ENCODE peak calls at places on chromosome 1, in eight cellular contexts. G is omental fat pad, S is astrocyte of the spinal cord, Y is nephron progenitor cell, A is osteocyte, L is mesothelial cell of epicardium, E is brain microvascular endothelial cell, I is tibial artery. C is an unnamed sample.

GRCh38 chr1:17329610-17330009 is 21.6 kb downstream of the PADI4 start:
- DNase-seq in G (no peak), S (no peak), Y (no peak), A (no peak), L (no peak), E (no peak), I (no peak), C (no peak)

GRCh38 chr1:29860681-29861080 is 624.4 kb downstream of the PTPRU start:
- DNase-seq in G (no peak), S (no peak), Y (no peak), A (peak; percentile 68), L (peak; percentile 5), E (no peak), I (no peak), C (no peak)

GRCh38 chr1:46160212-46160611 is 14.7 kb upstream of the TSPAN1 start:
- DNase-seq in G (no peak), S (no peak), Y (no peak), A (no peak), L (no peak), E (no peak), I (no peak), C (no peak)

GRCh38 chr1:92030701-92031107 is 919 bp downstream of the EPHX4 start:
- DNase-seq in G (no peak), S (peak; percentile 36), Y (no peak), A (no peak), L (no peak), E (no peak), I (no peak), C (no peak)

GRCh38 chr1:32353886-32354570 is 8.3 kb downstream of the FAM229A start:
- DNase-seq in G (no peak), S (no peak), Y (no peak), A (no peak), L (no peak), E (peak; percentile 53), I (no peak), C (no peak)

GRCh38 chr1:50308883-50309282 is 114.4 kb downstream of the DMRTA2 start:
- DNase-seq in G (no peak), S (peak; percentile 40), Y (peak; percentile 71), A (no peak), L (no peak), E (peak; percentile 24), I (no peak), C (no peak)

GRCh38 chr1:98662354-98662665 is 789 bp downstream of the SNX7 start:
- DNase-seq in G (no peak), S (no peak), Y (no peak), A (no peak), L (no peak), E (peak; percentile 10), I (no peak), C (no peak)

GRCh38 chr1:44803312-44804095 is 3.3 kb downstream of the PLK3 start:
- DNase-seq in G (no peak), S (no peak), Y (no peak), A (no peak), L (no peak), E (no peak), I (peak; percentile 62), C (no peak)

GRCh38 chr1:62045579-62045978 is 149.1 kb upstream of the L1TD1 start:
- DNase-seq in G (no peak), S (peak; percentile 87), Y (no peak), A (no peak), L (no peak), E (no peak), I (no peak), C (no peak)

GRCh38 chr1:55965981-55966461 is 613.3 kb downstream of the PLPP3 start:
- DNase-seq in G (no peak), S (peak; percentile 78), Y (no peak), A (no peak), L (no peak), E (no peak), I (no peak), C (no peak)

GRCh38 chr1:228015276-228016180 is 8.7 kb downstream of the WNT3A start:
- DNase-seq in G (no peak), S (no peak), Y (no peak), A (peak; percentile 76), L (no peak), E (peak; percentile 34), I (peak; percentile 33), C (no peak)

GRCh38 chr1:167077128-167077867 is 12.9 kb downstream of the GPA33 start:
- DNase-seq in G (no peak), S (no peak), Y (no peak), A (no peak), L (no peak), E (no peak), I (no peak), C (no peak)

GRCh38 chr1:162548170-162548569 is 13.4 kb upstream of the UAP1 start:
- DNase-seq in G (no peak), S (peak; percentile 44), Y (no peak), A (no peak), L (no peak), E (no peak), I (peak; percentile 80), C (no peak)

GRCh38 chr1:24186711-24186992 is 437 bp downstream of the IFNLR1 start:
- DNase-seq in G (no peak), S (no peak), Y (no peak), A (no peak), L (no peak), E (no peak), I (no peak), C (no peak)

GRCh38 chr1:41762251-41762650 is 156.5 kb downstream of the HIVEP3 start:
- DNase-seq in G (no peak), S (no peak), Y (no peak), A (no peak), L (no peak), E (no peak), I (no peak), C (no peak)

GRCh38 chr1:204576422-204576821 is 60.2 kb downstream of the MDM4 start:
- DNase-seq in G (no peak), S (no peak), Y (no peak), A (no peak), L (no peak), E (no peak), I (peak; percentile 27), C (no peak)

GRCh38 chr1:241114699-241115233 is 242.2 kb downstream of the RGS7 start:
- DNase-seq in G (no peak), S (no peak), Y (no peak), A (no peak), L (no peak), E (no peak), I (no peak), C (no peak)

GRCh38 chr1:43818691-43819090 is 111.4 kb downstream of the ST3GAL3 start:
- DNase-seq in G (no peak), S (no peak), Y (no peak), A (no peak), L (no peak), E (no peak), I (no peak), C (no peak)

GRCh38 chr1:241808265-241808664 is 39.7 kb upstream of the EXO1 start:
- DNase-seq in G (no peak), S (no peak), Y (no peak), A (no peak), L (no peak), E (no peak), I (no peak), C (no peak)

GRCh38 chr1:78607334-78607927 is 12.8 kb upstream of the IFI44L start:
- DNase-seq in G (no peak), S (peak; percentile 61), Y (no peak), A (no peak), L (no peak), E (no peak), I (no peak), C (no peak)

GRCh38 chr1:207981976-207982375 is 71.1 kb upstream of the CD34 start:
- DNase-seq in G (no peak), S (no peak), Y (peak; percentile 41), A (peak; percentile 44), L (no peak), E (no peak), I (no peak), C (peak; percentile 34)

GRCh38 chr1:202665417-202665816 is 44.8 kb downstream of the SYT2 start:
- DNase-seq in G (no peak), S (no peak), Y (no peak), A (no peak), L (no peak), E (no peak), I (no peak), C (no peak)

GRCh38 chr1:160167580-160167979 is 16.2 kb downstream of the ATP1A4 start:
- DNase-seq in G (no peak), S (no peak), Y (no peak), A (no peak), L (no peak), E (no peak), I (no peak), C (no peak)
- TF ChIP-seq CTCF in G (no peak), S (no peak), Y (no peak), A (no peak), L (no peak), E (peak; percentile 13), I (no peak), C (peak; percentile 49)

GRCh38 chr1:6262570-6263420 is 1.9 kb upstream of the GPR153 start:
- DNase-seq in G (no peak), S (no peak), Y (peak; percentile 45), A (no peak), L (no peak), E (no peak), I (no peak), C (no peak)
- TF ChIP-seq CTCF in G (no peak), S (no peak), Y (no peak), A (no peak), L (no peak), E (no peak), I (no peak), C (no peak)

DNA sequence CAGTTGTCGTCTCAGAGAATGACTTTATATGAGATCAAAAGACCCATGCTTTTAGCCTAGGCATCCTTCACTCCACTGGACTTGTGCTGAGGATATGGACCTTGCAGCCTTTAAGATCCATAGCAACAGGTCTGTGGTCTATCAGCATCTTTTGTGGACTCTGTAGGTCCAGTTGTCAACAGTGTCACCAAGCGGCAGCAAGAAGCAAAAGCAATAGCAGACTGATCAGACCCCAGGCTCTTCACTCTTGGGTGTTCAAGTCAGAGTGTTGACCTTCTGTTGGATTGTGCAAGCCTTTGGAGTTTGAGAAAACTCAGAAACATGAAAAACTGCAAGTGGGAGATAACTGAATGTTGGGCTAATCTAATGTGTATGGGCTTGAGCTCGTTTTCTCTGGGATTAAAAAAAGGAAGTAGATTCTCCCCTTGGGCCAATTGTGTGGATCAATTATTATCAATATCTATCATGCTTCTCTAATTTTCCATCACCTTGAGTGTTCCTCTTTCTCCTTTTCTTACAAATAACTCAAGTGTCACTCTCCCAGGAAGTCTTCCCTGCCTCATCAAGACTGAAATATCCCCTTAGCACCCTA is 144.2 kb downstream of the LYPLAL1 start:
- DNase-seq in G (no peak), S (peak; percentile 21), Y (peak; percentile 6), A (no peak), L (no peak), E (no peak), I (no peak), C (no peak)
- TF ChIP-seq CTCF in G (no peak), S (peak; percentile 32), Y (peak; percentile 34), A (peak; percentile 35), L (no peak), E (peak; percentile 51), I (no peak), C (peak; percentile 52)

DNA sequence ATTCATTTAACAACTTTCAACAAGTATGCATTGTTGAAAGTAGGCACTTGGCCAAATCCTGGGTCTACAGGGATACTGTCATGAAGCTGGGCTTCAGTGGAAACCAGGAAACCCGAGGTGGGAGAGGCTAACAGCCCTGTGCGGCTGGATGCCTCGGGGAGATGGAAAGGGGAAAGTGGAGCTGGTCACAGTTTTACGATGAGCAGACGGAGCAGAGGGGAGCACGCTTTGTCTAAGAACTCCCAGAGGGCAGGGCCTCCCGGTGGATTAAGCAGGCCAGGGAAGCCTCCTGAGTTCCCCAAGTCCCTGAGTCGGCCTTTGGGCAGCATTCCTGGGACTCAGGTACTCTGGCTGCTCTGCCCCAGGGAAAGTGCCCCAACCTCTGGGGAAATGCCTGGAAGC is 23.8 kb downstream of the STUM start:
- DNase-seq in G (no peak), S (no peak), Y (no peak), A (no peak), L (no peak), E (no peak), I (peak; percentile 46), C (no peak)
- TF ChIP-seq CTCF in G (no peak), S (no peak), Y (no peak), A (no peak), L (no peak), E (no peak), I (no peak), C (no peak)

C was measured in type B pancreatic cell.